ENCODE peak calls at places on chromosomes 4 and X, in nine cellular contexts. C is T-helper 2 cell; A is fibroblast of pulmonary artery; L is ascending aorta; T is astrocyte of the spinal cord; Z is T-helper 9 cell; Y is activated naive CD4-positive, alpha-beta T cell; W is Daoy; U is GM13976. K is an unnamed sample.

GRCh38 chr4:141771889-141772830 is 135.8 kb downstream of the IL15 start:
- DNase-seq in C (peak), A (no peak), L (no peak), T (no peak), Z (no peak), Y (no peak), W (no peak), U (no peak), K (no peak)

GRCh38 chr4:86556791-86557415 is 37.2 kb upstream of the PTPN13 start:
- DNase-seq in C (no peak), A (peak), L (no peak), T (peak), Z (no peak), Y (no peak), W (peak), U (no peak), K (no peak)

GRCh38 chr4:156538651-156539285 is 432.8 kb downstream of the PDGFC start:
- DNase-seq in C (no peak), A (no peak), L (no peak), T (no peak), Z (no peak), Y (no peak), W (no peak), U (no peak), K (peak)

GRCh38 chr4:80154547-80154933 is 42.8 kb upstream of the PRDM8 start:
- DNase-seq in C (peak), A (no peak), L (no peak), T (no peak), Z (no peak), Y (no peak), W (no peak), U (no peak), K (no peak)

GRCh38 chrX:154507673-154508072 is 8.4 kb downstream of the FAM3A start:
- DNase-seq in C (no peak), A (no peak), L (no peak), T (no peak), Z (no peak), Y (no peak), W (no peak), U (no peak), K (no peak)

GRCh38 chr4:171875291-171875690 is 62.1 kb downstream of the GALNTL6 start:
- DNase-seq in C (no peak), A (no peak), L (no peak), T (no peak), Z (no peak), Y (no peak), W (no peak), U (no peak), K (no peak)

GRCh38 chr4:150769235-150769634 is 187.3 kb downstream of the MAB21L2 start:
- DNase-seq in C (no peak), A (peak), L (no peak), T (peak), Z (no peak), Y (no peak), W (peak), U (no peak), K (no peak)

GRCh38 chr4:185307136-185307950 is 88.4 kb downstream of the LRP2BP start:
- DNase-seq in C (no peak), A (no peak), L (no peak), T (no peak), Z (no peak), Y (no peak), W (peak), U (peak), K (peak)

GRCh38 chr4:98996056-98996941 is 778 bp downstream of the METAP1 start:
- DNase-seq in C (peak), A (peak), L (no peak), T (peak), Z (no peak), Y (peak), W (peak), U (peak), K (no peak)

GRCh38 chr4:141118381-141118780 is 14.9 kb downstream of the RNF150 start:
- DNase-seq in C (no peak), A (no peak), L (no peak), T (no peak), Z (no peak), Y (no peak), W (no peak), U (no peak), K (no peak)

GRCh38 chr4:176792348-176793059 is at the start of gene VEGFC:
- DNase-seq in C (peak), A (peak), L (no peak), T (peak), Z (no peak), Y (no peak), W (peak), U (peak), K (peak)

GRCh38 chrX:72280210-72280882 is 3.3 kb upstream of the RPS4X start:
- DNase-seq in C (no peak), A (no peak), L (no peak), T (no peak), Z (no peak), Y (no peak), W (peak), U (no peak), K (no peak)

GRCh38 chrX:150363561-150364346 is 637 bp downstream of the MAMLD1 start:
- DNase-seq in C (peak), A (peak), L (no peak), T (peak), Z (no peak), Y (no peak), W (peak), U (no peak), K (no peak)

GRCh38 chr4:88006956-88007303 is 505 bp upstream of the PKD2 start:
- DNase-seq in C (no peak), A (no peak), L (no peak), T (peak), Z (no peak), Y (no peak), W (no peak), U (peak), K (no peak)

GRCh38 chrX:113512700-113513395 is 672.2 kb upstream of the AMOT start:
- DNase-seq in C (no peak), A (peak), L (no peak), T (peak), Z (no peak), Y (no peak), W (peak), U (no peak), K (no peak)

GRCh38 chrX:9745417-9746115 is 20.1 kb downstream of the GPR143 start:
- DNase-seq in C (peak), A (peak), L (no peak), T (peak), Z (no peak), Y (no peak), W (peak), U (no peak), K (no peak)

GRCh38 chrX:72545990-72546389 is 26.7 kb downstream of the HDAC8 start:
- DNase-seq in C (no peak), A (peak), L (no peak), T (peak), Z (no peak), Y (no peak), W (peak), U (no peak), K (peak)